ENCODE peak calls at places on chromosome 13, in six cellular contexts. I, J, E, H, C and O are unnamed samples.

GRCh38 chr13:39961036-39961435 is 305.6 kb downstream of the COG6 start:
- DNase-seq in I (no peak), J (no peak), E (no peak), H (no peak), C (no peak), O (no peak)

GRCh38 chr13:27079421-27079958 is 92.1 kb downstream of the USP12 start:
- DNase-seq in I (no peak), J (no peak), E (peak; percentile 82), H (peak; percentile 52), C (no peak), O (no peak)

GRCh38 chr13:37910790-37911189 is 41.2 kb upstream of the TRPC4 start:
- DNase-seq in I (no peak), J (no peak), E (no peak), H (no peak), C (no peak), O (no peak)

GRCh38 chr13:113546571-113547247 is 37.8 kb upstream of the TFDP1 start:
- DNase-seq in I (no peak), J (no peak), E (no peak), H (no peak), C (no peak), O (no peak)

GRCh38 chr13:21427741-21428140 is 31.4 kb downstream of the ZDHHC20 start:
- DNase-seq in I (no peak), J (no peak), E (no peak), H (no peak), C (no peak), O (no peak)

GRCh38 chr13:83449666-83450395 is 432.4 kb downstream of the SLITRK1 start:
- DNase-seq in I (no peak), J (no peak), E (no peak), H (no peak), C (no peak), O (no peak)

GRCh38 chr13:30408319-30409101 is 13.8 kb upstream of the UBE2L5 start:
- DNase-seq in I (no peak), J (peak; percentile 74), E (no peak), H (peak; percentile 95), C (peak; percentile 92), O (peak; percentile 93)

GRCh38 chr13:97798171-97798821 is 155.2 kb upstream of the IPO5 start:
- DNase-seq in I (no peak), J (no peak), E (no peak), H (no peak), C (no peak), O (no peak)

GRCh38 chr13:53343345-53343744 is 314.7 kb downstream of the OLFM4 start:
- DNase-seq in I (no peak), J (no peak), E (no peak), H (no peak), C (no peak), O (no peak)

GRCh38 chr13:101489635-101490034 is 37.2 kb downstream of the ITGBL1 start:
- DNase-seq in I (no peak), J (no peak), E (no peak), H (no peak), C (no peak), O (no peak)

GRCh38 chr13:112971288-112971643 is 2.3 kb downstream of the MCF2L start:
- DNase-seq in I (no peak), J (no peak), E (no peak), H (no peak), C (no peak), O (no peak)

GRCh38 chr13:111668451-111668850 is 348.0 kb downstream of the TEX29 start:
- DNase-seq in I (no peak), J (no peak), E (no peak), H (no peak), C (no peak), O (no peak)

GRCh38 chr13:36143768-36144167 is 12.6 kb upstream of the DCLK1 start:
- DNase-seq in I (no peak), J (no peak), E (no peak), H (no peak), C (no peak), O (no peak)

GRCh38 chr13:20141238-20142018 is 19.4 kb downstream of the GJA3 start:
- DNase-seq in I (no peak), J (no peak), E (no peak), H (no peak), C (no peak), O (no peak)

GRCh38 chr13:27182844-27183497 is 11.4 kb upstream of the USP12 start:
- DNase-seq in I (no peak), J (no peak), E (peak; percentile 96), H (no peak), C (no peak), O (no peak)

GRCh38 chr13:42354246-42355117 is 82.5 kb downstream of the AKAP11 start:
- DNase-seq in I (no peak), J (peak; percentile 61), E (peak; percentile 6), H (no peak), C (no peak), O (no peak)

GRCh38 chr13:77863037-77863630 is 55.5 kb downstream of the EDNRB start:
- DNase-seq in I (no peak), J (no peak), E (no peak), H (no peak), C (no peak), O (peak; percentile 16)

GRCh38 chr13:43087960-43088580 is 64.7 kb downstream of the DNAJC15 start:
- DNase-seq in I (no peak), J (no peak), E (no peak), H (no peak), C (no peak), O (no peak)